ENCODE peak calls at places on chromosomes 4 and X, in eight cellular contexts. One of them, this sample, is unnamed.
A peak's percentile ranks its signal among the peaks of the same experiment; 100 is the strongest.

GRCh38 chr4:8171941-8172924 is 13.6 kb upstream of the ABLIM2 start:
- DNase-seq in mesendoderm: no peak
- DNase-seq in A673: no peak
- DNase-seq in GM23248: no peak
- DNase-seq in IMR-90: peak; percentile 56
- DNase-seq in lower lobe of right lung: no peak
- DNase-seq in adipocyte: peak; percentile 20
- DNase-seq in mucosa of descending colon: no peak
- DNase-seq in this sample: no peak

GRCh38 chr4:76420311-76420710 is 630 bp downstream of the CCDC158 start:
- DNase-seq in GM23248: no peak
- DNase-seq in IMR-90: no peak
- DNase-seq in lower lobe of right lung: no peak
- DNase-seq in A673: no peak
- DNase-seq in adipocyte: no peak
- DNase-seq in mesendoderm: no peak
- DNase-seq in mucosa of descending colon: no peak
- DNase-seq in this sample: no peak

GRCh38 chrX:154136627-154137161 is 7.3 kb upstream of the OPN1LW start:
- DNase-seq in A673: peak; percentile 66
- DNase-seq in GM23248: peak; percentile 73
- DNase-seq in mesendoderm: peak; percentile 85
- DNase-seq in adipocyte: peak; percentile 77
- DNase-seq in lower lobe of right lung: peak; percentile 72
- DNase-seq in mucosa of descending colon: peak; percentile 78
- DNase-seq in IMR-90: peak; percentile 25
- DNase-seq in this sample: peak; percentile 91

GRCh38 chrX:123083924-123084323 is 100.2 kb upstream of the GRIA3 start:
- DNase-seq in mesendoderm: peak; percentile 55
- DNase-seq in lower lobe of right lung: no peak
- DNase-seq in GM23248: peak; percentile 36
- DNase-seq in adipocyte: peak; percentile 61
- DNase-seq in mucosa of descending colon: no peak
- DNase-seq in IMR-90: no peak
- DNase-seq in A673: no peak
- DNase-seq in this sample: no peak

GRCh38 chr4:46937493-46937892 is 28.4 kb upstream of the COX7B2 start:
- DNase-seq in IMR-90: no peak
- DNase-seq in mucosa of descending colon: no peak
- DNase-seq in adipocyte: peak; percentile 10
- DNase-seq in lower lobe of right lung: no peak
- DNase-seq in A673: peak; percentile 21
- DNase-seq in GM23248: peak; percentile 2
- DNase-seq in mesendoderm: peak; percentile 38
- DNase-seq in this sample: no peak

GRCh38 chr4:101009471-101009870 is 337.9 kb downstream of the PPP3CA start:
- DNase-seq in mucosa of descending colon: no peak
- DNase-seq in adipocyte: no peak
- DNase-seq in IMR-90: no peak
- DNase-seq in A673: no peak
- DNase-seq in lower lobe of right lung: no peak
- DNase-seq in GM23248: no peak
- DNase-seq in mesendoderm: no peak
- DNase-seq in this sample: no peak

GRCh38 chrX:87702795-87703194 is 185.2 kb downstream of the KLHL4 start:
- DNase-seq in IMR-90: no peak
- DNase-seq in lower lobe of right lung: no peak
- DNase-seq in mesendoderm: no peak
- DNase-seq in A673: no peak
- DNase-seq in mucosa of descending colon: no peak
- DNase-seq in GM23248: no peak
- DNase-seq in adipocyte: no peak
- DNase-seq in this sample: no peak

GRCh38 chr4:120630432-120630831 is 292.1 kb downstream of the PRDM5 start:
- DNase-seq in IMR-90: no peak
- DNase-seq in adipocyte: no peak
- DNase-seq in mesendoderm: no peak
- DNase-seq in lower lobe of right lung: no peak
- DNase-seq in mucosa of descending colon: no peak
- DNase-seq in A673: no peak
- DNase-seq in GM23248: peak; percentile 3
- DNase-seq in this sample: no peak

GRCh38 chrX:72060196-72060974 is 71.3 kb downstream of the RTL5 start:
- DNase-seq in IMR-90: peak; percentile 5
- DNase-seq in lower lobe of right lung: no peak
- DNase-seq in A673: peak; percentile 20
- DNase-seq in GM23248: peak; percentile 21
- DNase-seq in adipocyte: no peak
- DNase-seq in mesendoderm: peak; percentile 79
- DNase-seq in mucosa of descending colon: no peak
- DNase-seq in this sample: peak; percentile 61

GRCh38 chr4:156941940-156942548 is 29.6 kb downstream of the PDGFC start:
- DNase-seq in lower lobe of right lung: peak; percentile 64
- DNase-seq in A673: no peak
- DNase-seq in mucosa of descending colon: no peak
- DNase-seq in mesendoderm: peak; percentile 86
- DNase-seq in adipocyte: peak; percentile 94
- DNase-seq in GM23248: no peak
- DNase-seq in IMR-90: peak; percentile 97
- DNase-seq in this sample: peak; percentile 78

GRCh38 chr4:7756071-7756470 is 183.6 kb downstream of the AFAP1 start:
- DNase-seq in A673: no peak
- DNase-seq in mesendoderm: no peak
- DNase-seq in GM23248: no peak
- DNase-seq in adipocyte: no peak
- DNase-seq in IMR-90: no peak
- DNase-seq in mucosa of descending colon: no peak
- DNase-seq in lower lobe of right lung: peak; percentile 32
- DNase-seq in this sample: no peak

GRCh38 chrX:45889471-45889870 is 655.8 kb downstream of the ZNF674 start:
- DNase-seq in mucosa of descending colon: no peak
- DNase-seq in adipocyte: peak; percentile 38
- DNase-seq in IMR-90: peak; percentile 6
- DNase-seq in GM23248: peak; percentile 53
- DNase-seq in lower lobe of right lung: no peak
- DNase-seq in A673: no peak
- DNase-seq in mesendoderm: no peak
- DNase-seq in this sample: no peak

GRCh38 chr4:155889036-155889793 is 14.3 kb upstream of the TDO2 start:
- DNase-seq in mucosa of descending colon: no peak
- DNase-seq in A673: peak; percentile 67
- DNase-seq in IMR-90: peak; percentile 89
- DNase-seq in lower lobe of right lung: no peak
- DNase-seq in GM23248: peak; percentile 92
- DNase-seq in adipocyte: peak; percentile 93
- DNase-seq in mesendoderm: no peak
- DNase-seq in this sample: no peak

GRCh38 chr4:1348746-1349145 is 1.7 kb downstream of the UVSSA start:
- DNase-seq in lower lobe of right lung: no peak
- DNase-seq in IMR-90: no peak
- DNase-seq in A673: no peak
- DNase-seq in mesendoderm: no peak
- DNase-seq in mucosa of descending colon: no peak
- DNase-seq in adipocyte: no peak
- DNase-seq in GM23248: no peak
- DNase-seq in this sample: no peak
- H3K4me3 ChIP-seq in lower lobe of right lung: peak overlapping the region; percentile 82
- H3K4me3 ChIP-seq in IMR-90: no peak overlapping the region
- H3K4me3 ChIP-seq in A673: peak overlapping the region; percentile 81
- H3K4me3 ChIP-seq in mesendoderm: no peak overlapping the region
- H3K4me3 ChIP-seq in mucosa of descending colon: no peak overlapping the region
- H3K4me3 ChIP-seq in adipocyte: no peak overlapping the region
- H3K4me3 ChIP-seq in GM23248: no peak overlapping the region
- H3K4me3 ChIP-seq in this sample: no peak overlapping the region

GRCh38 chr4:122882830-122883229 is 39.6 kb downstream of the NUDT6 start:
- DNase-seq in IMR-90: no peak
- DNase-seq in GM23248: peak; percentile 70
- DNase-seq in mucosa of descending colon: no peak
- DNase-seq in A673: no peak
- DNase-seq in lower lobe of right lung: no peak
- DNase-seq in mesendoderm: no peak
- DNase-seq in adipocyte: no peak
- DNase-seq in this sample: no peak
- H3K4me1 ChIP-seq in IMR-90: peaks cover 4% of the 10 kb centered on the region
- H3K4me1 ChIP-seq in GM23248: peaks cover 65% of the 10 kb centered on the region
- H3K4me1 ChIP-seq in mucosa of descending colon: no peaks in the 10 kb centered on the region
- H3K4me1 ChIP-seq in A673: no peaks in the 10 kb centered on the region
- H3K4me1 ChIP-seq in lower lobe of right lung: no peaks in the 10 kb centered on the region
- H3K4me1 ChIP-seq in mesendoderm: no peaks in the 10 kb centered on the region
- H3K4me1 ChIP-seq in adipocyte: peaks cover 33% of the 10 kb centered on the region
- H3K4me1 ChIP-seq in this sample: no peaks in the 10 kb centered on the region

GRCh38 chr4:184419976-184420375 is 54.4 kb downstream of the IRF2 start:
- DNase-seq in A673: no peak
- DNase-seq in lower lobe of right lung: no peak
- DNase-seq in IMR-90: no peak
- DNase-seq in mucosa of descending colon: no peak
- DNase-seq in adipocyte: no peak
- DNase-seq in mesendoderm: no peak
- DNase-seq in GM23248: no peak
- DNase-seq in this sample: no peak
- H3K36me3 ChIP-seq in A673: peaks cover 34% of the 10 kb centered on the region
- H3K36me3 ChIP-seq in lower lobe of right lung: peaks cover 53% of the 10 kb centered on the region
- H3K36me3 ChIP-seq in IMR-90: peaks cover 24% of the 10 kb centered on the region
- H3K36me3 ChIP-seq in mucosa of descending colon: no peaks in the 10 kb centered on the region
- H3K36me3 ChIP-seq in adipocyte: peaks cover 64% of the 10 kb centered on the region
- H3K36me3 ChIP-seq in mesendoderm: no peaks in the 10 kb centered on the region
- H3K36me3 ChIP-seq in GM23248: peaks cover 13% of the 10 kb centered on the region
- H3K36me3 ChIP-seq in this sample: peaks cover 10% of the 10 kb centered on the region

GRCh38 chr4:105894570-105895323 is 524 bp upstream of the NPNT start:
- DNase-seq in mucosa of descending colon: peak; percentile 74
- DNase-seq in lower lobe of right lung: peak; percentile 74
- DNase-seq in mesendoderm: no peak
- DNase-seq in A673: no peak
- DNase-seq in adipocyte: peak; percentile 32
- DNase-seq in IMR-90: no peak
- DNase-seq in GM23248: peak; percentile 8
- DNase-seq in this sample: no peak
- H3K4me3 ChIP-seq in mucosa of descending colon: peak overlapping the region; percentile 57
- H3K4me3 ChIP-seq in lower lobe of right lung: peak overlapping the region; percentile 73
- H3K4me3 ChIP-seq in mesendoderm: no peak overlapping the region
- H3K4me3 ChIP-seq in A673: peak overlapping the region; percentile 48
- H3K4me3 ChIP-seq in adipocyte: peak overlapping the region; percentile 70
- H3K4me3 ChIP-seq in IMR-90: no peak overlapping the region
- H3K4me3 ChIP-seq in GM23248: no peak overlapping the region
- H3K4me3 ChIP-seq in this sample: peak overlapping the region; percentile 41

GRCh38 chr4:112175840-112176239 is 30.6 kb downstream of the FAM241A start:
- DNase-seq in mesendoderm: no peak
- DNase-seq in IMR-90: no peak
- DNase-seq in adipocyte: no peak
- DNase-seq in mucosa of descending colon: no peak
- DNase-seq in A673: no peak
- DNase-seq in lower lobe of right lung: no peak
- DNase-seq in GM23248: no peak
- DNase-seq in this sample: no peak
- H3K4me1 ChIP-seq in mesendoderm: no peaks in the 10 kb centered on the region
- H3K4me1 ChIP-seq in IMR-90: no peaks in the 10 kb centered on the region
- H3K4me1 ChIP-seq in adipocyte: peaks cover 15% of the 10 kb centered on the region
- H3K4me1 ChIP-seq in mucosa of descending colon: no peaks in the 10 kb centered on the region
- H3K4me1 ChIP-seq in A673: peaks cover 3% of the 10 kb centered on the region
- H3K4me1 ChIP-seq in lower lobe of right lung: no peaks in the 10 kb centered on the region
- H3K4me1 ChIP-seq in GM23248: peaks cover 19% of the 10 kb centered on the region
- H3K4me1 ChIP-seq in this sample: no peaks in the 10 kb centered on the region

DNA sequence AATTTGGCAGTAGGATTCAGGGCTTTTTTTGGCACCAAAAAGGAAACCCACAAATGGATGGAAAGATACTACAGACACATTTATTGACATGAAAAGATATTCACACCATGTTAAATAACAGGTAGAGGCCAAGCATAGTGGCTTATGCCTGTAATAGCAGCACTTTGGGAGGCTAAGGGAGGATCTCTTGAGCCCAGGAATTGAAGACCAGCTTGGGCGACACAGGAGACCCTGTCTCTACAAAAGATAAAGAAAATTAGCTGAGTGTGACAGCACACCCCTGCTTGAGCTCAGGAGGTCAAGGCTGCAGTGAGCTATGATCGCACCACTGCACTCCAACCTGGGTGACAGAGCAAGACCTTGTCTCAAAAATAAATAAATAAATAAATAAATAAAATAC is 60.5 kb downstream of the TNIP2 start:
- DNase-seq in A673: no peak
- DNase-seq in adipocyte: no peak
- DNase-seq in mesendoderm: no peak
- DNase-seq in IMR-90: no peak
- DNase-seq in mucosa of descending colon: no peak
- DNase-seq in GM23248: no peak
- DNase-seq in lower lobe of right lung: no peak
- DNase-seq in this sample: no peak
- H3K36me3 ChIP-seq in A673: peaks cover 92% of the 10 kb centered on the region
- H3K36me3 ChIP-seq in adipocyte: peaks cover 96% of the 10 kb centered on the region
- H3K36me3 ChIP-seq in mesendoderm: peaks cover 22% of the 10 kb centered on the region
- H3K36me3 ChIP-seq in IMR-90: peaks cover 79% of the 10 kb centered on the region
- H3K36me3 ChIP-seq in mucosa of descending colon: peaks cover 22% of the 10 kb centered on the region
- H3K36me3 ChIP-seq in GM23248: peaks cover 48% of the 10 kb centered on the region
- H3K36me3 ChIP-seq in lower lobe of right lung: peaks cover 99% of the 10 kb centered on the region
- H3K36me3 ChIP-seq in this sample: peaks cover 91% of the 10 kb centered on the region